ENCODE peak calls at places on chromosomes 16 and 17, in eight cellular contexts. V, L, N, D, P, W, U and B are unnamed samples.
A peak's percentile ranks its signal among the peaks of the same experiment; 100 is the strongest.

GRCh38 chr16:16025214-16025968 is 76.0 kb downstream of the ABCC1 start:
- DNase-seq in N (peak; percentile 54), P (peak; percentile 75), L (no peak), U (peak; percentile 74), W (no peak), V (no peak), D (no peak), B (no peak)

GRCh38 chr17:48571826-48572417 is 6.2 kb downstream of the HOXB4 start:
- DNase-seq in D (no peak), P (no peak), U (no peak), L (no peak), W (no peak), N (no peak), V (no peak), B (no peak)

GRCh38 chr16:84332975-84333684 is 35.2 kb upstream of the ATP2C2 start:
- DNase-seq in W (no peak), L (no peak), D (no peak), P (no peak), N (no peak), V (no peak), U (no peak), B (peak; percentile 39)

GRCh38 chr17:41678411-41678906 is 10.2 kb upstream of the EIF1 start:
- DNase-seq in D (no peak), L (no peak), P (no peak), W (no peak), U (peak; percentile 30), N (no peak), V (no peak), B (peak; percentile 41)

GRCh38 chr16:58428621-58429557 is 36.6 kb downstream of the GINS3 start:
- DNase-seq in D (no peak), P (no peak), N (no peak), W (no peak), U (no peak), V (no peak), L (no peak), B (no peak)

GRCh38 chr17:49520386-49521087 is 25.4 kb downstream of the NGFR start:
- DNase-seq in W (no peak), L (no peak), N (no peak), V (peak; percentile 2), U (no peak), P (no peak), D (no peak), B (no peak)

GRCh38 chr17:81419886-81420768 is 24.9 kb downstream of the BAHCC1 start:
- DNase-seq in N (no peak), L (no peak), U (peak; percentile 46), V (no peak), D (no peak), P (no peak), W (peak; percentile 60), B (peak; percentile 85)

GRCh38 chr16:30926333-30926811 is 3.0 kb downstream of the FBXL19 start:
- DNase-seq in L (no peak), N (no peak), U (no peak), W (no peak), P (no peak), V (no peak), D (no peak), B (no peak)

GRCh38 chr16:88705076-88705684 is 1.0 kb downstream of the RNF166 start:
- DNase-seq in N (no peak), U (peak; percentile 31), P (peak; percentile 37), D (peak; percentile 12), W (no peak), V (no peak), L (no peak), B (no peak)

GRCh38 chr16:78045865-78046581 is 23.7 kb downstream of the CLEC3A start:
- DNase-seq in D (no peak), L (peak; percentile 94), W (peak; percentile 22), P (peak; percentile 44), V (peak; percentile 97), U (peak; percentile 51), N (peak; percentile 27), B (no peak)

GRCh38 chr17:75034236-75034908 is 12.4 kb downstream of the ATP5PD start:
- DNase-seq in V (peak; percentile 73), L (peak; percentile 93), N (peak; percentile 90), U (peak; percentile 90), W (peak; percentile 94), D (peak; percentile 89), P (peak; percentile 97), B (peak; percentile 95)

GRCh38 chr16:73572135-73572534 is 524.2 kb upstream of the ZFHX3 start:
- DNase-seq in U (no peak), D (no peak), V (peak; percentile 12), W (no peak), N (no peak), P (peak; percentile 1), L (no peak), B (peak; percentile 75)

GRCh38 chr16:75702247-75702646 is 986 bp upstream of the DUXB start:
- DNase-seq in V (no peak), U (no peak), N (no peak), L (no peak), D (no peak), P (no peak), W (no peak), B (no peak)

GRCh38 chr17:39209317-39210092 is 9.4 kb downstream of the RPL19 start:
- DNase-seq in D (no peak), N (peak; percentile 59), U (peak; percentile 71), L (no peak), P (peak; percentile 79), W (peak; percentile 79), V (peak; percentile 61), B (peak; percentile 95)

GRCh38 chr17:48995871-48996695 is 1.1 kb upstream of the IGF2BP1 start:
- DNase-seq in U (no peak), P (peak; percentile 24), L (peak; percentile 85), V (peak; percentile 91), N (no peak), D (no peak), W (no peak), B (no peak)

GRCh38 chr17:18246880-18247612 is 11.5 kb downstream of the FLII start:
- DNase-seq in V (peak; percentile 98), L (no peak), U (peak; percentile 40), N (peak; percentile 60), W (peak; percentile 90), D (no peak), P (peak; percentile 75), B (peak; percentile 81)